ENCODE peak calls at places on chromosomes 3 and 15, in six cellular contexts. One of them, this sample, is unnamed.
A peak's percentile ranks its signal among the peaks of the same experiment; 100 is the strongest.

GRCh38 chr15:96171842-96172241 is 158.7 kb upstream of the NR2F2 start:
- DNase-seq in lower lobe of right lung: no peak
- DNase-seq in IMR-90: peak; percentile 19
- DNase-seq in endothelial cell: no peak
- DNase-seq in glutamatergic neuron: no peak
- DNase-seq in breast epithelium: no peak
- DNase-seq in this sample: no peak

GRCh38 chr3:126926684-126927404 is 56.1 kb upstream of the PLXNA1 start:
- DNase-seq in lower lobe of right lung: no peak
- DNase-seq in IMR-90: peak; percentile 89
- DNase-seq in endothelial cell: no peak
- DNase-seq in glutamatergic neuron: no peak
- DNase-seq in breast epithelium: no peak
- DNase-seq in this sample: no peak

GRCh38 chr3:118171236-118171852 is 863.3 kb downstream of the IGSF11 start:
- DNase-seq in lower lobe of right lung: peak; percentile 34
- DNase-seq in IMR-90: no peak
- DNase-seq in endothelial cell: no peak
- DNase-seq in glutamatergic neuron: no peak
- DNase-seq in breast epithelium: no peak
- DNase-seq in this sample: no peak

GRCh38 chr3:73404450-73404849 is 220.3 kb downstream of the PDZRN3 start:
- DNase-seq in lower lobe of right lung: no peak
- DNase-seq in IMR-90: no peak
- DNase-seq in endothelial cell: no peak
- DNase-seq in glutamatergic neuron: no peak
- DNase-seq in breast epithelium: no peak
- DNase-seq in this sample: no peak

GRCh38 chr3:168269019-168269418 is 173.3 kb upstream of the GOLIM4 start:
- DNase-seq in lower lobe of right lung: no peak
- DNase-seq in IMR-90: no peak
- DNase-seq in endothelial cell: no peak
- DNase-seq in glutamatergic neuron: no peak
- DNase-seq in breast epithelium: no peak
- DNase-seq in this sample: no peak

GRCh38 chr3:15329058-15330005 is 3.1 kb downstream of the SH3BP5 start:
- DNase-seq in lower lobe of right lung: no peak
- DNase-seq in IMR-90: no peak
- DNase-seq in endothelial cell: no peak
- DNase-seq in glutamatergic neuron: no peak
- DNase-seq in breast epithelium: no peak
- DNase-seq in this sample: no peak

GRCh38 chr3:148866261-148866660 is 1.2 kb downstream of the CPA3 start:
- DNase-seq in lower lobe of right lung: no peak
- DNase-seq in IMR-90: peak; percentile 69
- DNase-seq in endothelial cell: no peak
- DNase-seq in glutamatergic neuron: no peak
- DNase-seq in breast epithelium: no peak
- DNase-seq in this sample: no peak

GRCh38 chr3:38335263-38335662 is 11.3 kb upstream of the XYLB start:
- DNase-seq in lower lobe of right lung: no peak
- DNase-seq in IMR-90: no peak
- DNase-seq in endothelial cell: no peak
- DNase-seq in glutamatergic neuron: no peak
- DNase-seq in breast epithelium: no peak
- DNase-seq in this sample: no peak

GRCh38 chr3:101070260-101071121 is 77.3 kb upstream of the ABI3BP start:
- DNase-seq in lower lobe of right lung: peak; percentile 78
- DNase-seq in IMR-90: no peak
- DNase-seq in endothelial cell: peak; percentile 65
- DNase-seq in glutamatergic neuron: peak; percentile 78
- DNase-seq in breast epithelium: no peak
- DNase-seq in this sample: no peak

GRCh38 chr3:77898621-77899020 is 858.7 kb downstream of the ROBO2 start:
- DNase-seq in lower lobe of right lung: no peak
- DNase-seq in IMR-90: no peak
- DNase-seq in endothelial cell: no peak
- DNase-seq in glutamatergic neuron: no peak
- DNase-seq in breast epithelium: no peak
- DNase-seq in this sample: no peak

GRCh38 chr15:68384451-68385239 is 47.3 kb downstream of the ITGA11 start:
- DNase-seq in lower lobe of right lung: peak; percentile 25
- DNase-seq in IMR-90: peak; percentile 92
- DNase-seq in endothelial cell: no peak
- DNase-seq in glutamatergic neuron: no peak
- DNase-seq in breast epithelium: no peak
- DNase-seq in this sample: no peak

GRCh38 chr3:53134631-53135232 is 4.5 kb upstream of the RFT1 start:
- DNase-seq in lower lobe of right lung: peak; percentile 92
- DNase-seq in IMR-90: peak; percentile 63
- DNase-seq in endothelial cell: peak; percentile 77
- DNase-seq in glutamatergic neuron: peak; percentile 72
- DNase-seq in breast epithelium: peak; percentile 77
- DNase-seq in this sample: no peak

GRCh38 chr3:168973206-168973605 is 690.3 kb downstream of the MECOM start:
- DNase-seq in lower lobe of right lung: no peak
- DNase-seq in IMR-90: peak; percentile 39
- DNase-seq in endothelial cell: no peak
- DNase-seq in glutamatergic neuron: no peak
- DNase-seq in breast epithelium: no peak
- DNase-seq in this sample: no peak

GRCh38 chr3:194977341-194977740 is 291.7 kb downstream of the FAM43A start:
- DNase-seq in lower lobe of right lung: no peak
- DNase-seq in IMR-90: no peak
- DNase-seq in endothelial cell: no peak
- DNase-seq in glutamatergic neuron: no peak
- DNase-seq in breast epithelium: peak; percentile 2
- DNase-seq in this sample: no peak

GRCh38 chr15:88741671-88742070 is 61.6 kb upstream of the ACAN start:
- DNase-seq in lower lobe of right lung: no peak
- DNase-seq in IMR-90: no peak
- DNase-seq in endothelial cell: no peak
- DNase-seq in glutamatergic neuron: no peak
- DNase-seq in breast epithelium: no peak
- DNase-seq in this sample: no peak

GRCh38 chr3:139111392-139112229 is 66.9 kb upstream of the PRR23C start:
- DNase-seq in lower lobe of right lung: peak; percentile 62
- DNase-seq in IMR-90: peak; percentile 55
- DNase-seq in endothelial cell: peak; percentile 86
- DNase-seq in glutamatergic neuron: peak; percentile 82
- DNase-seq in breast epithelium: peak; percentile 22
- DNase-seq in this sample: no peak

GRCh38 chr3:101066776-101067175 is 73.6 kb upstream of the ABI3BP start:
- DNase-seq in lower lobe of right lung: no peak
- DNase-seq in IMR-90: peak; percentile 50
- DNase-seq in endothelial cell: no peak
- DNase-seq in glutamatergic neuron: no peak
- DNase-seq in breast epithelium: no peak
- DNase-seq in this sample: no peak

GRCh38 chr3:116002240-116002639 is 378.9 kb downstream of the GAP43 start:
- DNase-seq in lower lobe of right lung: no peak
- DNase-seq in IMR-90: no peak
- DNase-seq in endothelial cell: no peak
- DNase-seq in glutamatergic neuron: no peak
- DNase-seq in breast epithelium: no peak
- DNase-seq in this sample: no peak

GRCh38 chr3:123318374-123318773 is 116.6 kb downstream of the SEC22A start:
- DNase-seq in lower lobe of right lung: peak; percentile 33
- DNase-seq in IMR-90: no peak
- DNase-seq in endothelial cell: no peak
- DNase-seq in glutamatergic neuron: no peak
- DNase-seq in breast epithelium: no peak
- DNase-seq in this sample: no peak

GRCh38 chr3:160400631-160401150 is 1.2 kb downstream of the SMC4 start:
- DNase-seq in lower lobe of right lung: peak; percentile 66
- DNase-seq in IMR-90: no peak
- DNase-seq in endothelial cell: peak; percentile 39
- DNase-seq in glutamatergic neuron: peak; percentile 60
- DNase-seq in breast epithelium: no peak
- DNase-seq in this sample: no peak

GRCh38 chr3:128196645-128197044 is 43.4 kb downstream of the EEFSEC start:
- DNase-seq in lower lobe of right lung: no peak
- DNase-seq in IMR-90: no peak
- DNase-seq in endothelial cell: no peak
- DNase-seq in glutamatergic neuron: no peak
- DNase-seq in breast epithelium: no peak
- DNase-seq in this sample: no peak

GRCh38 chr3:128195802-128196201 is 42.5 kb downstream of the EEFSEC start:
- DNase-seq in lower lobe of right lung: no peak
- DNase-seq in IMR-90: no peak
- DNase-seq in endothelial cell: no peak
- DNase-seq in glutamatergic neuron: no peak
- DNase-seq in breast epithelium: no peak
- DNase-seq in this sample: no peak

GRCh38 chr3:128198313-128198712 is 45.0 kb downstream of the EEFSEC start:
- DNase-seq in lower lobe of right lung: no peak
- DNase-seq in IMR-90: no peak
- DNase-seq in endothelial cell: no peak
- DNase-seq in glutamatergic neuron: no peak
- DNase-seq in breast epithelium: no peak
- DNase-seq in this sample: no peak

GRCh38 chr3:128195369-128195768 is 42.1 kb downstream of the EEFSEC start:
- DNase-seq in lower lobe of right lung: no peak
- DNase-seq in IMR-90: no peak
- DNase-seq in endothelial cell: no peak
- DNase-seq in glutamatergic neuron: no peak
- DNase-seq in breast epithelium: no peak
- DNase-seq in this sample: no peak

DNA sequence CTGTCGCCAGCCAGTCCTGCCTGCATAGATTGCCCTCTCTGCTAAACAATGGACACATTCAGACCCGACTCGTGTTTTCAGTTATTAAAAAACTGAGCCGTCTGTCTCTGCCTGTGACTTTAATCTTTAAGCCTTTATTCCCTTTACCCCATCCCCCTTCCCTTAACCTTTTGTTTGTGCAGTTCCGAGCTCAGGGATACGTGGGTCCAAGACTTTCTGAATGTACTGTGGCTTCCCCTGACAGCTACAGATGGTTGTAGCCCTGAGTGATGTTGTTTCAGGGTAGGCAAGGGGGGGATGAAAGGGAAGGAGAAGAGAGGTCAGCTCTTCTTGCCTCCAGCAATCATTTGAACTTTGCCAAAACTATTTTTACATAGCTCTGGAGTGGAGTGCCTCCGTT is 44.6 kb downstream of the EEFSEC start:
- DNase-seq in lower lobe of right lung: no peak
- DNase-seq in IMR-90: no peak
- DNase-seq in endothelial cell: no peak
- DNase-seq in glutamatergic neuron: no peak
- DNase-seq in breast epithelium: no peak
- DNase-seq in this sample: no peak
- TF ChIP-seq CTCF in lower lobe of right lung: no peak
- TF ChIP-seq CTCF in IMR-90: no peak
- TF ChIP-seq CTCF in endothelial cell: no peak
- TF ChIP-seq CTCF in glutamatergic neuron: no peak
- TF ChIP-seq CTCF in breast epithelium: no peak
- TF ChIP-seq CTCF in this sample: no peak

DNA sequence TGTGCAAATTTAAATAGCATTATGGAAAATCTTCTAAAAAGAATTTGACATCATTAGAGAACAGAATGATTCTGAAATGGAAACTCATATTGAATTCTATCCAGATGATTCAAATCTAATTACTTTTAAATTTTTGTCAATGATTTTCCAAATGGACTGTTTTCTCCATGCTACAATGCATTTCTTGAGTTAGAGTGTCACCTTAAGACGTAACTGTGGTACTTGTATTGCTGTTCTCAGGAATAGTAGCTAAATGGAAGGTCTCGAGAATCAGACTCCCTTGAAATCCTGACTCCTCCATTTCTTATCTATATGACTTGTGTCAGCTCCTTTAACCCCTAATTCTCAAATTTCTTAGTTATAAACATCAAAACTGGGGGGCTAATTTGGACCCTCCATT is 102.3 kb downstream of the P2RY1 start:
- DNase-seq in lower lobe of right lung: no peak
- DNase-seq in IMR-90: no peak
- DNase-seq in endothelial cell: no peak
- DNase-seq in glutamatergic neuron: no peak
- DNase-seq in breast epithelium: no peak
- DNase-seq in this sample: no peak
- TF ChIP-seq CTCF in lower lobe of right lung: no peak
- TF ChIP-seq CTCF in IMR-90: no peak
- TF ChIP-seq CTCF in endothelial cell: no peak
- TF ChIP-seq CTCF in glutamatergic neuron: no peak
- TF ChIP-seq CTCF in breast epithelium: no peak
- TF ChIP-seq CTCF in this sample: peak; percentile 53

GRCh38 chr15:101269479-101270223 is 7.6 kb downstream of the SELENOS start:
- DNase-seq in lower lobe of right lung: no peak
- DNase-seq in IMR-90: no peak
- DNase-seq in endothelial cell: no peak
- DNase-seq in glutamatergic neuron: no peak
- DNase-seq in breast epithelium: no peak
- DNase-seq in this sample: no peak
- TF ChIP-seq CTCF in lower lobe of right lung: peak; percentile 18
- TF ChIP-seq CTCF in IMR-90: peak; percentile 33
- TF ChIP-seq CTCF in endothelial cell: no peak
- TF ChIP-seq CTCF in glutamatergic neuron: no peak
- TF ChIP-seq CTCF in breast epithelium: no peak
- TF ChIP-seq CTCF in this sample: peak; percentile 53

DNA sequence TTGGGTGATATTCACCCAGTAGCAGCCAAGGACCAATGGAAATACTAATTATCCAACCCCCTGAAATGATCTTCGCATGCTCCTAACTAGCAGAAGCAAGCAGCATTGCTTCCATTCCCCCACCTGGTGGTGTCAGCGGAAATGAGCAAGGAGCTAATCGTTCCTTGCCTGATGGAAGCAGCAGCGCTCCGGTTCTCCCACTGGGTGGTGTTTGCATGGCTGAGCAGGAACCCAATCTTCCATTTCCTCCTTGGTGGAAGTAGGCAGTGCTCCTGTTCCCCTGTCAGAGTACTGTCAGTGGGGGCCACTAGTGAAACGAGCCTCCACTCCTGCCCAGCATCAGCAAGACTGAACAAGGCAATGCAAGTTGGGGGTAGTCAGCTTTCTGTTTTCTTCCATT is 311.5 kb downstream of the CACNA2D3 start:
- DNase-seq in lower lobe of right lung: no peak
- DNase-seq in IMR-90: no peak
- DNase-seq in endothelial cell: peak; percentile 51
- DNase-seq in glutamatergic neuron: peak; percentile 51
- DNase-seq in breast epithelium: no peak
- DNase-seq in this sample: no peak
- TF ChIP-seq CTCF in lower lobe of right lung: no peak
- TF ChIP-seq CTCF in IMR-90: no peak
- TF ChIP-seq CTCF in endothelial cell: peak; percentile 40
- TF ChIP-seq CTCF in glutamatergic neuron: peak; percentile 50
- TF ChIP-seq CTCF in breast epithelium: no peak
- TF ChIP-seq CTCF in this sample: no peak